ENCODE peak calls at places on chromosomes 5 and 9, in seven cellular contexts. One of them, this sample, is unnamed.

GRCh38 chr9:69012690-69013403 is 1.1 kb downstream of the PRKACG start:
- DNase-seq in HFF-Myc: no peak
- DNase-seq in NCI-H748 treated with DMSO at 0.1 percent for 48 hours: no peak
- DNase-seq in ACHN: no peak
- DNase-seq in BJ: no peak
- DNase-seq in activated naive CD8-positive, alpha-beta T cell treated with anti-CD3 and anti-CD28 coated beads, Interleukin-2, amount 50 U/mL, for 24 hours: no peak
- DNase-seq in stimulated activated CD8-positive, alpha-beta memory T cell treated with anti-CD3 and anti-CD28 coated beads, Interleukin-7, amount 100 ng/mL, for 24 hours: no peak
- DNase-seq in this sample: no peak

GRCh38 chr5:139014726-139015125 is 139.6 kb upstream of the LRRTM2 start:
- DNase-seq in NCI-H748 treated with DMSO at 0.1 percent for 48 hours: no peak
- DNase-seq in stimulated activated CD8-positive, alpha-beta memory T cell treated with anti-CD3 and anti-CD28 coated beads, Interleukin-7, amount 100 ng/mL, for 24 hours: no peak
- DNase-seq in HFF-Myc: peak; percentile 40
- DNase-seq in ACHN: peak; percentile 59
- DNase-seq in activated naive CD8-positive, alpha-beta T cell treated with anti-CD3 and anti-CD28 coated beads, Interleukin-2, amount 50 U/mL, for 24 hours: no peak
- DNase-seq in BJ: peak; percentile 27
- DNase-seq in this sample: no peak

GRCh38 chr9:92737611-92738299 is 26.9 kb downstream of the BICD2 start:
- DNase-seq in NCI-H748 treated with DMSO at 0.1 percent for 48 hours: no peak
- DNase-seq in ACHN: no peak
- DNase-seq in activated naive CD8-positive, alpha-beta T cell treated with anti-CD3 and anti-CD28 coated beads, Interleukin-2, amount 50 U/mL, for 24 hours: no peak
- DNase-seq in stimulated activated CD8-positive, alpha-beta memory T cell treated with anti-CD3 and anti-CD28 coated beads, Interleukin-7, amount 100 ng/mL, for 24 hours: no peak
- DNase-seq in BJ: no peak
- DNase-seq in HFF-Myc: no peak
- DNase-seq in this sample: no peak

GRCh38 chr9:1910269-1910811 is 104.8 kb upstream of the SMARCA2 start:
- DNase-seq in activated naive CD8-positive, alpha-beta T cell treated with anti-CD3 and anti-CD28 coated beads, Interleukin-2, amount 50 U/mL, for 24 hours: no peak
- DNase-seq in ACHN: no peak
- DNase-seq in BJ: no peak
- DNase-seq in HFF-Myc: no peak
- DNase-seq in stimulated activated CD8-positive, alpha-beta memory T cell treated with anti-CD3 and anti-CD28 coated beads, Interleukin-7, amount 100 ng/mL, for 24 hours: no peak
- DNase-seq in NCI-H748 treated with DMSO at 0.1 percent for 48 hours: no peak
- DNase-seq in this sample: no peak

GRCh38 chr5:170254056-170254455 is 21.3 kb downstream of the C5orf58 start:
- DNase-seq in BJ: no peak
- DNase-seq in activated naive CD8-positive, alpha-beta T cell treated with anti-CD3 and anti-CD28 coated beads, Interleukin-2, amount 50 U/mL, for 24 hours: peak; percentile 59
- DNase-seq in HFF-Myc: no peak
- DNase-seq in ACHN: no peak
- DNase-seq in NCI-H748 treated with DMSO at 0.1 percent for 48 hours: no peak
- DNase-seq in stimulated activated CD8-positive, alpha-beta memory T cell treated with anti-CD3 and anti-CD28 coated beads, Interleukin-7, amount 100 ng/mL, for 24 hours: no peak
- DNase-seq in this sample: no peak

GRCh38 chr5:64506567-64507321 is 929 bp downstream of the RGS7BP start:
- DNase-seq in ACHN: no peak
- DNase-seq in HFF-Myc: no peak
- DNase-seq in NCI-H748 treated with DMSO at 0.1 percent for 48 hours: no peak
- DNase-seq in stimulated activated CD8-positive, alpha-beta memory T cell treated with anti-CD3 and anti-CD28 coated beads, Interleukin-7, amount 100 ng/mL, for 24 hours: no peak
- DNase-seq in activated naive CD8-positive, alpha-beta T cell treated with anti-CD3 and anti-CD28 coated beads, Interleukin-2, amount 50 U/mL, for 24 hours: no peak
- DNase-seq in BJ: no peak
- DNase-seq in this sample: no peak

GRCh38 chr9:124389146-124389939 is 25.9 kb downstream of the PSMB7 start:
- DNase-seq in ACHN: no peak
- DNase-seq in NCI-H748 treated with DMSO at 0.1 percent for 48 hours: no peak
- DNase-seq in activated naive CD8-positive, alpha-beta T cell treated with anti-CD3 and anti-CD28 coated beads, Interleukin-2, amount 50 U/mL, for 24 hours: no peak
- DNase-seq in stimulated activated CD8-positive, alpha-beta memory T cell treated with anti-CD3 and anti-CD28 coated beads, Interleukin-7, amount 100 ng/mL, for 24 hours: no peak
- DNase-seq in HFF-Myc: no peak
- DNase-seq in BJ: no peak
- DNase-seq in this sample: no peak

GRCh38 chr9:97318433-97318832 is 11.0 kb downstream of the CCDC180 start:
- DNase-seq in HFF-Myc: no peak
- DNase-seq in BJ: no peak
- DNase-seq in stimulated activated CD8-positive, alpha-beta memory T cell treated with anti-CD3 and anti-CD28 coated beads, Interleukin-7, amount 100 ng/mL, for 24 hours: no peak
- DNase-seq in NCI-H748 treated with DMSO at 0.1 percent for 48 hours: no peak
- DNase-seq in ACHN: no peak
- DNase-seq in activated naive CD8-positive, alpha-beta T cell treated with anti-CD3 and anti-CD28 coated beads, Interleukin-2, amount 50 U/mL, for 24 hours: no peak
- DNase-seq in this sample: no peak

GRCh38 chr5:35416217-35416988 is 186.1 kb upstream of the PRLR start:
- DNase-seq in stimulated activated CD8-positive, alpha-beta memory T cell treated with anti-CD3 and anti-CD28 coated beads, Interleukin-7, amount 100 ng/mL, for 24 hours: no peak
- DNase-seq in activated naive CD8-positive, alpha-beta T cell treated with anti-CD3 and anti-CD28 coated beads, Interleukin-2, amount 50 U/mL, for 24 hours: no peak
- DNase-seq in NCI-H748 treated with DMSO at 0.1 percent for 48 hours: peak; percentile 67
- DNase-seq in BJ: no peak
- DNase-seq in HFF-Myc: no peak
- DNase-seq in ACHN: no peak
- DNase-seq in this sample: no peak

GRCh38 chr5:152622628-152623027 is 217.5 kb upstream of the NMUR2 start:
- DNase-seq in NCI-H748 treated with DMSO at 0.1 percent for 48 hours: no peak
- DNase-seq in ACHN: no peak
- DNase-seq in stimulated activated CD8-positive, alpha-beta memory T cell treated with anti-CD3 and anti-CD28 coated beads, Interleukin-7, amount 100 ng/mL, for 24 hours: no peak
- DNase-seq in HFF-Myc: no peak
- DNase-seq in activated naive CD8-positive, alpha-beta T cell treated with anti-CD3 and anti-CD28 coated beads, Interleukin-2, amount 50 U/mL, for 24 hours: no peak
- DNase-seq in BJ: no peak
- DNase-seq in this sample: no peak

GRCh38 chr5:16673241-16673998 is 56.6 kb upstream of the RETREG1 start:
- DNase-seq in stimulated activated CD8-positive, alpha-beta memory T cell treated with anti-CD3 and anti-CD28 coated beads, Interleukin-7, amount 100 ng/mL, for 24 hours: no peak
- DNase-seq in NCI-H748 treated with DMSO at 0.1 percent for 48 hours: no peak
- DNase-seq in activated naive CD8-positive, alpha-beta T cell treated with anti-CD3 and anti-CD28 coated beads, Interleukin-2, amount 50 U/mL, for 24 hours: peak; percentile 13
- DNase-seq in ACHN: no peak
- DNase-seq in BJ: no peak
- DNase-seq in HFF-Myc: no peak
- DNase-seq in this sample: no peak

GRCh38 chr9:136564379-136564988 is 18.6 kb upstream of the NOTCH1 start:
- DNase-seq in NCI-H748 treated with DMSO at 0.1 percent for 48 hours: no peak
- DNase-seq in ACHN: no peak
- DNase-seq in activated naive CD8-positive, alpha-beta T cell treated with anti-CD3 and anti-CD28 coated beads, Interleukin-2, amount 50 U/mL, for 24 hours: no peak
- DNase-seq in HFF-Myc: no peak
- DNase-seq in stimulated activated CD8-positive, alpha-beta memory T cell treated with anti-CD3 and anti-CD28 coated beads, Interleukin-7, amount 100 ng/mL, for 24 hours: no peak
- DNase-seq in BJ: no peak
- DNase-seq in this sample: no peak

GRCh38 chr5:171405615-171406014 is 13.8 kb upstream of the FGF18 start:
- DNase-seq in BJ: no peak
- DNase-seq in activated naive CD8-positive, alpha-beta T cell treated with anti-CD3 and anti-CD28 coated beads, Interleukin-2, amount 50 U/mL, for 24 hours: no peak
- DNase-seq in NCI-H748 treated with DMSO at 0.1 percent for 48 hours: no peak
- DNase-seq in HFF-Myc: no peak
- DNase-seq in ACHN: peak; percentile 35
- DNase-seq in stimulated activated CD8-positive, alpha-beta memory T cell treated with anti-CD3 and anti-CD28 coated beads, Interleukin-7, amount 100 ng/mL, for 24 hours: no peak
- DNase-seq in this sample: no peak

GRCh38 chr5:38452201-38452600 is 104.2 kb downstream of the LIFR start:
- DNase-seq in stimulated activated CD8-positive, alpha-beta memory T cell treated with anti-CD3 and anti-CD28 coated beads, Interleukin-7, amount 100 ng/mL, for 24 hours: no peak
- DNase-seq in HFF-Myc: no peak
- DNase-seq in activated naive CD8-positive, alpha-beta T cell treated with anti-CD3 and anti-CD28 coated beads, Interleukin-2, amount 50 U/mL, for 24 hours: no peak
- DNase-seq in NCI-H748 treated with DMSO at 0.1 percent for 48 hours: no peak
- DNase-seq in BJ: no peak
- DNase-seq in ACHN: no peak
- DNase-seq in this sample: no peak

GRCh38 chr5:29262683-29263082 is 1930.8 kb upstream of the CDH6 start:
- DNase-seq in stimulated activated CD8-positive, alpha-beta memory T cell treated with anti-CD3 and anti-CD28 coated beads, Interleukin-7, amount 100 ng/mL, for 24 hours: no peak
- DNase-seq in BJ: no peak
- DNase-seq in NCI-H748 treated with DMSO at 0.1 percent for 48 hours: no peak
- DNase-seq in ACHN: peak; percentile 46
- DNase-seq in activated naive CD8-positive, alpha-beta T cell treated with anti-CD3 and anti-CD28 coated beads, Interleukin-2, amount 50 U/mL, for 24 hours: no peak
- DNase-seq in HFF-Myc: no peak
- DNase-seq in this sample: no peak

GRCh38 chr9:135288054-135288453 is 191.5 kb upstream of the PPP1R26 start:
- DNase-seq in NCI-H748 treated with DMSO at 0.1 percent for 48 hours: no peak
- DNase-seq in ACHN: no peak
- DNase-seq in HFF-Myc: no peak
- DNase-seq in activated naive CD8-positive, alpha-beta T cell treated with anti-CD3 and anti-CD28 coated beads, Interleukin-2, amount 50 U/mL, for 24 hours: no peak
- DNase-seq in BJ: no peak
- DNase-seq in stimulated activated CD8-positive, alpha-beta memory T cell treated with anti-CD3 and anti-CD28 coated beads, Interleukin-7, amount 100 ng/mL, for 24 hours: no peak
- DNase-seq in this sample: no peak

GRCh38 chr5:82164109-82164956 is 113.8 kb downstream of the RPS23 start:
- DNase-seq in ACHN: peak; percentile 88
- DNase-seq in BJ: no peak
- DNase-seq in HFF-Myc: peak; percentile 78
- DNase-seq in activated naive CD8-positive, alpha-beta T cell treated with anti-CD3 and anti-CD28 coated beads, Interleukin-2, amount 50 U/mL, for 24 hours: no peak
- DNase-seq in stimulated activated CD8-positive, alpha-beta memory T cell treated with anti-CD3 and anti-CD28 coated beads, Interleukin-7, amount 100 ng/mL, for 24 hours: no peak
- DNase-seq in NCI-H748 treated with DMSO at 0.1 percent for 48 hours: no peak
- DNase-seq in this sample: no peak

GRCh38 chr5:128644863-128645262 is 106.8 kb upstream of the FBN2 start:
- DNase-seq in NCI-H748 treated with DMSO at 0.1 percent for 48 hours: no peak
- DNase-seq in HFF-Myc: no peak
- DNase-seq in BJ: peak; percentile 54
- DNase-seq in ACHN: no peak
- DNase-seq in activated naive CD8-positive, alpha-beta T cell treated with anti-CD3 and anti-CD28 coated beads, Interleukin-2, amount 50 U/mL, for 24 hours: no peak
- DNase-seq in stimulated activated CD8-positive, alpha-beta memory T cell treated with anti-CD3 and anti-CD28 coated beads, Interleukin-7, amount 100 ng/mL, for 24 hours: no peak
- DNase-seq in this sample: no peak

GRCh38 chr5:153753645-153754432 is 263.4 kb downstream of the GRIA1 start:
- DNase-seq in NCI-H748 treated with DMSO at 0.1 percent for 48 hours: no peak
- DNase-seq in activated naive CD8-positive, alpha-beta T cell treated with anti-CD3 and anti-CD28 coated beads, Interleukin-2, amount 50 U/mL, for 24 hours: no peak
- DNase-seq in BJ: no peak
- DNase-seq in ACHN: no peak
- DNase-seq in stimulated activated CD8-positive, alpha-beta memory T cell treated with anti-CD3 and anti-CD28 coated beads, Interleukin-7, amount 100 ng/mL, for 24 hours: no peak
- DNase-seq in HFF-Myc: no peak
- DNase-seq in this sample: peak; percentile 54

GRCh38 chr5:88842784-88843183 is 40.2 kb downstream of the MEF2C start:
- DNase-seq in ACHN: no peak
- DNase-seq in NCI-H748 treated with DMSO at 0.1 percent for 48 hours: no peak
- DNase-seq in activated naive CD8-positive, alpha-beta T cell treated with anti-CD3 and anti-CD28 coated beads, Interleukin-2, amount 50 U/mL, for 24 hours: no peak
- DNase-seq in HFF-Myc: no peak
- DNase-seq in stimulated activated CD8-positive, alpha-beta memory T cell treated with anti-CD3 and anti-CD28 coated beads, Interleukin-7, amount 100 ng/mL, for 24 hours: no peak
- DNase-seq in BJ: no peak
- DNase-seq in this sample: no peak

GRCh38 chr5:73135429-73136276 is 15.3 kb downstream of the TMEM171 start:
- DNase-seq in stimulated activated CD8-positive, alpha-beta memory T cell treated with anti-CD3 and anti-CD28 coated beads, Interleukin-7, amount 100 ng/mL, for 24 hours: no peak
- DNase-seq in NCI-H748 treated with DMSO at 0.1 percent for 48 hours: peak; percentile 4
- DNase-seq in BJ: no peak
- DNase-seq in ACHN: peak; percentile 80
- DNase-seq in activated naive CD8-positive, alpha-beta T cell treated with anti-CD3 and anti-CD28 coated beads, Interleukin-2, amount 50 U/mL, for 24 hours: no peak
- DNase-seq in HFF-Myc: peak; percentile 43
- DNase-seq in this sample: peak; percentile 46

GRCh38 chr5:115514220-115514619 is 30.4 kb downstream of the FEM1C start:
- DNase-seq in ACHN: no peak
- DNase-seq in HFF-Myc: peak; percentile 43
- DNase-seq in activated naive CD8-positive, alpha-beta T cell treated with anti-CD3 and anti-CD28 coated beads, Interleukin-2, amount 50 U/mL, for 24 hours: no peak
- DNase-seq in BJ: no peak
- DNase-seq in stimulated activated CD8-positive, alpha-beta memory T cell treated with anti-CD3 and anti-CD28 coated beads, Interleukin-7, amount 100 ng/mL, for 24 hours: no peak
- DNase-seq in NCI-H748 treated with DMSO at 0.1 percent for 48 hours: no peak
- DNase-seq in this sample: no peak

GRCh38 chr9:26266111-26266791 is 588.0 kb upstream of the TUSC1 start:
- DNase-seq in activated naive CD8-positive, alpha-beta T cell treated with anti-CD3 and anti-CD28 coated beads, Interleukin-2, amount 50 U/mL, for 24 hours: no peak
- DNase-seq in NCI-H748 treated with DMSO at 0.1 percent for 48 hours: no peak
- DNase-seq in BJ: no peak
- DNase-seq in ACHN: no peak
- DNase-seq in stimulated activated CD8-positive, alpha-beta memory T cell treated with anti-CD3 and anti-CD28 coated beads, Interleukin-7, amount 100 ng/mL, for 24 hours: no peak
- DNase-seq in HFF-Myc: no peak
- DNase-seq in this sample: no peak

GRCh38 chr5:133801955-133802751 is 166.3 kb downstream of the C5orf15 start:
- DNase-seq in activated naive CD8-positive, alpha-beta T cell treated with anti-CD3 and anti-CD28 coated beads, Interleukin-2, amount 50 U/mL, for 24 hours: no peak
- DNase-seq in NCI-H748 treated with DMSO at 0.1 percent for 48 hours: no peak
- DNase-seq in ACHN: no peak
- DNase-seq in BJ: no peak
- DNase-seq in stimulated activated CD8-positive, alpha-beta memory T cell treated with anti-CD3 and anti-CD28 coated beads, Interleukin-7, amount 100 ng/mL, for 24 hours: no peak
- DNase-seq in HFF-Myc: no peak
- DNase-seq in this sample: no peak

GRCh38 chr9:9612270-9612669 is 1000.5 kb downstream of the PTPRD start:
- DNase-seq in NCI-H748 treated with DMSO at 0.1 percent for 48 hours: peak; percentile 85
- DNase-seq in stimulated activated CD8-positive, alpha-beta memory T cell treated with anti-CD3 and anti-CD28 coated beads, Interleukin-7, amount 100 ng/mL, for 24 hours: no peak
- DNase-seq in activated naive CD8-positive, alpha-beta T cell treated with anti-CD3 and anti-CD28 coated beads, Interleukin-2, amount 50 U/mL, for 24 hours: no peak
- DNase-seq in ACHN: no peak
- DNase-seq in HFF-Myc: no peak
- DNase-seq in BJ: no peak
- DNase-seq in this sample: no peak

GRCh38 chr9:27412963-27413362 is 111.1 kb upstream of the IFNK start:
- DNase-seq in stimulated activated CD8-positive, alpha-beta memory T cell treated with anti-CD3 and anti-CD28 coated beads, Interleukin-7, amount 100 ng/mL, for 24 hours: no peak
- DNase-seq in BJ: no peak
- DNase-seq in ACHN: no peak
- DNase-seq in HFF-Myc: no peak
- DNase-seq in NCI-H748 treated with DMSO at 0.1 percent for 48 hours: no peak
- DNase-seq in activated naive CD8-positive, alpha-beta T cell treated with anti-CD3 and anti-CD28 coated beads, Interleukin-2, amount 50 U/mL, for 24 hours: no peak
- DNase-seq in this sample: no peak

This sample was measured in LoVo.